ENCODE peak calls at places on chromosomes 2 and 18, in five cellular contexts. F is HepG2, E is fibroblast of lung, V is ovary, I is gastrocnemius medialis. J is an unnamed sample. For H3K27me3, the result is how much of the 10 kb centered on the place peaks cover.

GRCh38 chr2:12313445-12314118 is 403.2 kb upstream of the TRIB2 start:
- DNase-seq in E (no peak), V (no peak), I (no peak), F (no peak), J (no peak)

GRCh38 chr2:120134263-120134662 is 88.9 kb downstream of the TMEM185B start:
- DNase-seq in I (no peak), F (peak), V (no peak), E (peak), J (peak)

GRCh38 chr18:8713691-8714090 is 8.3 kb downstream of the MTCL1 start:
- DNase-seq in I (no peak), E (no peak), V (no peak), F (no peak), J (no peak)

GRCh38 chr18:39314595-39314994 is 1749.0 kb upstream of the CELF4 start:
- DNase-seq in F (no peak), E (no peak), I (no peak), V (no peak), J (no peak)

GRCh38 chr2:176637497-176638166 is 368.4 kb downstream of the MTX2 start:
- DNase-seq in E (peak), V (peak), I (peak), F (no peak), J (peak)

GRCh38 chr2:218332288-218332687 is 24.4 kb upstream of the CATIP start:
- DNase-seq in I (no peak), F (no peak), E (no peak), V (no peak), J (no peak)

GRCh38 chr2:237162959-237163358 is 77.3 kb downstream of the COPS8 start:
- DNase-seq in F (no peak), E (no peak), I (no peak), V (no peak), J (no peak)

GRCh38 chr2:98935111-98935770 is 784 bp downstream of the CRACDL start:
- DNase-seq in F (no peak), I (no peak), V (no peak), E (no peak), J (peak)

GRCh38 chr2:118830121-118830520 is 17.3 kb downstream of the EN1 start:
- DNase-seq in V (no peak), I (no peak), E (no peak), F (no peak), J (peak)

GRCh38 chr2:118832791-118833715 is 14.4 kb downstream of the EN1 start:
- DNase-seq in I (no peak), V (no peak), F (no peak), E (no peak), J (no peak)

GRCh38 chr2:118833716-118834439 is 13.6 kb downstream of the EN1 start:
- DNase-seq in E (no peak), F (no peak), I (no peak), V (no peak), J (no peak)

GRCh38 chr2:118830886-118831285 is 16.6 kb downstream of the EN1 start:
- DNase-seq in E (no peak), F (no peak), I (no peak), V (no peak), J (no peak)

GRCh38 chr2:118832071-118832790 is 15.2 kb downstream of the EN1 start:
- DNase-seq in E (no peak), F (no peak), I (no peak), V (no peak), J (no peak)
- H3K27me3 ChIP-seq in E (under half), F (under half), I (under half), V (under half), J (under half)

GRCh38 chr18:78972930-78973331 is 6.7 kb upstream of the SALL3 start:
- DNase-seq in I (no peak), E (no peak), V (no peak), F (no peak), J (no peak)

GRCh38 chr18:78970774-78971333 is 8.8 kb upstream of the SALL3 start:
- DNase-seq in F (no peak), I (no peak), V (no peak), E (no peak), J (no peak)

GRCh38 chr18:78973357-78974083 is 6.1 kb upstream of the SALL3 start:
- DNase-seq in V (no peak), I (no peak), F (no peak), E (no peak), J (no peak)

GRCh38 chr18:78972385-78972918 is 7.2 kb upstream of the SALL3 start:
- DNase-seq in E (no peak), V (no peak), F (no peak), I (no peak), J (no peak)

GRCh38 chr18:78971511-78972245 is 7.9 kb upstream of the SALL3 start:
- DNase-seq in I (no peak), F (no peak), V (no peak), E (no peak), J (no peak)
- H3K27me3 ChIP-seq in I (under half), F (under half), V (under half), E (under half), J (half or more)

DNA sequence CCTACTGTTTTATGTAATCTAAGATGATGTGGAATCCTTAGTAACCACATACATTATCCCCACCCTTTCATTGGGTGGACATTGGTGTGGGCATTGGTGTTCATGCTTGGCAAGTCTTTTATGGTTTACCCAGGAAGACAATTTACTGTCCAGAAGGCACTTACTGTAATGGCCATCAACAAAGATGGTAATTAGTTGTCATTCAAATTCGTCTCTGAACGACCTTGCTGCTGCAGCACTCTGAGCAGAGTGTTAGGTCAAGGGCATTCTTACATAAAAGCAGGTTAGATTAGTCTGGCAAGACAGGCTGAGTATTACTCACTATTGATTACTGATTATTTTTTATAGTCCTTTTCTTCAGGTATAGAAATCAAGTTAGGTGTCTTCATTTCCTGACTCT is 447.9 kb downstream of the XIRP2 start:
- DNase-seq in E (no peak), I (no peak), F (no peak), V (no peak), J (no peak)
- H3K27me3 ChIP-seq in E (under half), I (under half), F (under half), V (under half), J (under half)

DNA sequence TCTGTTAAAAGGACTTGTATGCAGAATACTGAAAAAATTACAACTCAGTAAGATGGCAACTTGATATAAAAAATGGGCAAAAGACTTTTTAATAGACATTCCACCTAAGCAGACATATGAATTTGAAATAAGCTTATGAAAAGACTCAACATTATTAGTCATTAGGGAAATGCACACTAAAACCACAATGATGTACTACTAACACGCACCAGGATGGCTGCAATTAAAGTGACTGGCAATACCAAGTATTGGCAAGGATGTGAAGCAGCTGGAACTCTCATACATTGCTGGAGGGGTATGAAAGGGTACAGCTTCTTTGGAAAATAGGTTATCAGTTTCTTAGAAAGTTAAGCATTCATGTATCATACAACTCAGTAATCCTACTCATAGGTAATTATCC is 3.2 kb upstream of the ENOSF1 start:
- DNase-seq in V (no peak), I (no peak), F (no peak), E (peak), J (peak)
- H3K27me3 ChIP-seq in V (under half), I (under half), F (under half), E (under half), J (under half)

GRCh38 chr2:234033885-234034284 is 16.6 kb upstream of the SPP2 start:
- DNase-seq in E (no peak), V (no peak), I (no peak), F (no peak), J (no peak)

GRCh38 chr2:234033174-234033573 is 17.3 kb upstream of the SPP2 start:
- DNase-seq in F (no peak), V (no peak), I (no peak), E (no peak), J (no peak)

GRCh38 chr2:234032301-234032856 is 18.1 kb upstream of the SPP2 start:
- DNase-seq in E (peak), F (no peak), I (no peak), V (no peak), J (peak)

GRCh38 chr2:234029150-234029733 is 21.3 kb upstream of the SPP2 start:
- DNase-seq in E (peak), V (no peak), I (no peak), F (no peak), J (peak)

GRCh38 chr2:234031207-234031606 is 19.3 kb upstream of the SPP2 start:
- DNase-seq in E (peak), I (no peak), F (no peak), V (no peak), J (no peak)
- H3K27me3 ChIP-seq in E (under half), I (under half), F (under half), V (under half), J (under half)

GRCh38 chr2:72149556-72150156 is 2.0 kb upstream of the CYP26B1 start:
- DNase-seq in F (no peak), V (no peak), I (no peak), E (peak), J (no peak)

GRCh38 chr2:72150157-72150960 is 2.7 kb upstream of the CYP26B1 start:
- DNase-seq in E (peak), F (peak), I (peak), V (peak), J (peak)

GRCh38 chr2:72148391-72148974 is 821 bp upstream of the CYP26B1 start:
- DNase-seq in V (no peak), F (no peak), I (no peak), E (no peak), J (no peak)

GRCh38 chr2:72147971-72148369 is 308 bp upstream of the CYP26B1 start:
- DNase-seq in V (no peak), E (no peak), I (no peak), F (no peak), J (no peak)

GRCh38 chr2:72148975-72149555 is 1.4 kb upstream of the CYP26B1 start:
- DNase-seq in V (peak), E (peak), I (no peak), F (no peak), J (peak)
- H3K27me3 ChIP-seq in V (under half), E (half or more), I (under half), F (half or more), J (under half)

DNA sequence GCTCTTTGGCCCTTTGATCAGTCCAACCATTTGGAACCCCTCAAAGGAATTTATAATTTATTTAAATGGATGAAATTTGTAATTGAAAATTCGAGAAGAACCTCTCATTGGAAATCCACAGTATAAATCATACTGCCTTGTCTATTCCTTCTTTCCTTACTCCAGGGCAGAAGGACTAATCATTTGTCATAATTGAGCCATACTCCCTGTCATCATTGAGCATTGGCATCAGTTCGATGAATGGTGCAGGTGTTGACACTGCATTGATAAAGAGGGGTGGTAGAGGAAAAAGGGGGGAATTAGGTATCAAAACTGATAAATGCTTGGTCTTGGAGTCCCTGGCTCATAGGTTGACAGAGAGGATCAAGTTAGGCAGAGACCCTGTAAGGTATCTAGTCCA is 2.0 kb downstream of the VSNL1 start:
- DNase-seq in E (no peak), V (no peak), I (no peak), F (no peak), J (no peak)
- H3K27me3 ChIP-seq in E (under half), V (under half), I (under half), F (under half), J (half or more)

J was measured in PC-3.